ENCODE peak calls at places on chromosomes 11 and 22, in seven cellular contexts. I is GM12878, T is HCT116, Y is IMR-90, E is H1, W is K562, D is A549. R is an unnamed sample.

GRCh38 chr11:61626580-61627380 is 45.9 kb upstream of the SYT7 start:
- DNase-seq in I (no peak), T (no peak), Y (peak), E (peak), W (no peak), D (no peak), R (peak)

GRCh38 chr11:130849215-130849568 is 67.1 kb downstream of the SNX19 start:
- DNase-seq in I (no peak), T (no peak), Y (peak), E (no peak), W (no peak), D (no peak), R (no peak)

GRCh38 chr22:24247564-24248344 is 2.9 kb upstream of the GGT5 start:
- DNase-seq in I (no peak), T (peak), Y (peak), E (peak), W (peak), D (peak), R (peak)

GRCh38 chr11:64482588-64482987 is 108.4 kb upstream of the SLC22A12 start:
- DNase-seq in I (no peak), T (no peak), Y (no peak), E (peak), W (no peak), D (no peak), R (no peak)

GRCh38 chr11:132177106-132177505 is 806.7 kb downstream of the NTM start:
- DNase-seq in I (no peak), T (no peak), Y (peak), E (no peak), W (no peak), D (no peak), R (peak)

GRCh38 chr11:92324890-92325289 is 100.3 kb downstream of the FAT3 start:
- DNase-seq in I (no peak), T (no peak), Y (no peak), E (no peak), W (no peak), D (no peak), R (no peak)

GRCh38 chr11:107151579-107151978 is 133.3 kb upstream of the GUCY1A2 start:
- DNase-seq in I (no peak), T (no peak), Y (no peak), E (no peak), W (no peak), D (no peak), R (no peak)

GRCh38 chr11:19728436-19728835 is 15.8 kb downstream of the NAV2 start:
- DNase-seq in I (no peak), T (no peak), Y (peak), E (no peak), W (no peak), D (no peak), R (no peak)

GRCh38 chr22:40499187-40499753 is 128.9 kb downstream of the SGSM3 start:
- DNase-seq in I (peak), T (peak), Y (peak), E (no peak), W (peak), D (peak), R (peak)

GRCh38 chr11:57597461-57597892 is at the start of gene SERPING1:
- DNase-seq in I (no peak), T (no peak), Y (no peak), E (no peak), W (no peak), D (no peak), R (no peak)

GRCh38 chr11:20156280-20156875 is 3.9 kb downstream of the DBX1 start:
- DNase-seq in I (no peak), T (no peak), Y (no peak), E (peak), W (peak), D (no peak), R (no peak)

GRCh38 chr11:117945047-117945820 is 16.0 kb upstream of the TMPRSS13 start:
- DNase-seq in I (no peak), T (no peak), Y (no peak), E (peak), W (no peak), D (no peak), R (no peak)

GRCh38 chr22:36764060-36764459 is 11.9 kb downstream of the IFT27 start:
- DNase-seq in I (no peak), T (no peak), Y (no peak), E (no peak), W (no peak), D (no peak), R (no peak)

GRCh38 chr11:36467913-36468312 is 42.2 kb downstream of the TRAF6 start:
- DNase-seq in I (no peak), T (no peak), Y (no peak), E (no peak), W (no peak), D (no peak), R (no peak)

GRCh38 chr22:46088541-46089311 is 61.6 kb upstream of the PPARA start:
- DNase-seq in I (no peak), T (no peak), Y (peak), E (no peak), W (no peak), D (no peak), R (no peak)

GRCh38 chr22:40014661-40015255 is 20.0 kb downstream of the FAM83F start:
- DNase-seq in I (no peak), T (no peak), Y (no peak), E (no peak), W (no peak), D (no peak), R (no peak)

GRCh38 chr22:35733742-35734516 is 16.3 kb downstream of the APOL5 start:
- DNase-seq in I (no peak), T (no peak), Y (no peak), E (no peak), W (no peak), D (no peak), R (no peak)

GRCh38 chr11:119782021-119782420 is 53.0 kb upstream of the NECTIN1 start:
- DNase-seq in I (no peak), T (no peak), Y (no peak), E (no peak), W (no peak), D (no peak), R (no peak)

GRCh38 chr11:103893366-103893765 is 143.1 kb upstream of the DDI1 start:
- DNase-seq in I (no peak), T (no peak), Y (peak), E (no peak), W (no peak), D (no peak), R (no peak)

GRCh38 chr11:89458646-89459045 is 32.5 kb downstream of the NOX4 start:
- DNase-seq in I (no peak), T (no peak), Y (no peak), E (no peak), W (no peak), D (no peak), R (no peak)

GRCh38 chr11:33376331-33377099 is 119.3 kb downstream of the HIPK3 start:
- DNase-seq in I (no peak), T (no peak), Y (no peak), E (peak), W (no peak), D (no peak), R (no peak)

GRCh38 chr11:2293396-2294339 is 8.1 kb downstream of the C11orf21 start:
- DNase-seq in I (no peak), T (no peak), Y (no peak), E (peak), W (no peak), D (no peak), R (no peak)

GRCh38 chr22:47092896-47093311 is 330.5 kb downstream of the TBC1D22A start:
- DNase-seq in I (no peak), T (no peak), Y (peak), E (no peak), W (no peak), D (no peak), R (no peak)

GRCh38 chr22:33051960-33052839 is 6.0 kb downstream of the SYN3 start:
- DNase-seq in I (no peak), T (no peak), Y (no peak), E (no peak), W (no peak), D (no peak), R (peak)

GRCh38 chr11:46718155-46719019 is 626 bp upstream of the F2 start:
- DNase-seq in I (no peak), T (no peak), Y (no peak), E (peak), W (no peak), D (peak), R (peak)

GRCh38 chr11:111512296-111513239 is at the start of gene BTG4:
- DNase-seq in I (no peak), T (no peak), Y (no peak), E (peak), W (peak), D (peak), R (no peak)

GRCh38 chr11:72226701-72227100 is 2.1 kb downstream of the INPPL1 start:
- DNase-seq in I (no peak), T (no peak), Y (no peak), E (peak), W (no peak), D (no peak), R (no peak)

GRCh38 chr11:113470233-113470632 is 5.0 kb downstream of the DRD2 start:
- DNase-seq in I (no peak), T (no peak), Y (no peak), E (no peak), W (no peak), D (no peak), R (no peak)

GRCh38 chr22:27632451-27633295 is 168.9 kb downstream of the MN1 start:
- DNase-seq in I (no peak), T (no peak), Y (no peak), E (no peak), W (no peak), D (no peak), R (no peak)

GRCh38 chr11:130314184-130314748 is 451 bp downstream of the ZBTB44 start:
- DNase-seq in I (no peak), T (peak), Y (peak), E (peak), W (peak), D (peak), R (peak)

GRCh38 chr11:76766521-76766920 is 16.6 kb upstream of the TSKU start:
- DNase-seq in I (no peak), T (no peak), Y (no peak), E (no peak), W (no peak), D (no peak), R (no peak)

GRCh38 chr11:104254347-104254746 is 90.4 kb upstream of the PDGFD start:
- DNase-seq in I (no peak), T (peak), Y (no peak), E (peak), W (peak), D (no peak), R (peak)

GRCh38 chr11:1335264-1335810 is 25.9 kb upstream of the TOLLIP start:
- DNase-seq in I (no peak), T (no peak), Y (no peak), E (no peak), W (no peak), D (no peak), R (no peak)

GRCh38 chr22:22884010-22884887 is 3.4 kb upstream of the IGLL5 start:
- DNase-seq in I (no peak), T (peak), Y (peak), E (peak), W (peak), D (peak), R (peak)

GRCh38 chr11:114258696-114259095 is 37.5 kb upstream of the NNMT start:
- DNase-seq in I (no peak), T (no peak), Y (no peak), E (no peak), W (no peak), D (no peak), R (no peak)

GRCh38 chr11:94934362-94934761 is 39.0 kb downstream of the CWC15 start:
- DNase-seq in I (no peak), T (no peak), Y (peak), E (no peak), W (no peak), D (no peak), R (no peak)

GRCh38 chr11:67022341-67022933 is 497 bp upstream of the SYT12 start:
- DNase-seq in I (no peak), T (peak), Y (peak), E (no peak), W (no peak), D (no peak), R (no peak)

GRCh38 chr22:45197606-45198462 is 34.1 kb downstream of the NUP50 start:
- DNase-seq in I (no peak), T (no peak), Y (no peak), E (peak), W (no peak), D (no peak), R (no peak)

GRCh38 chr11:86414032-86414431 is 39.3 kb downstream of the CCDC81 start:
- DNase-seq in I (no peak), T (no peak), Y (no peak), E (no peak), W (no peak), D (no peak), R (no peak)

DNA sequence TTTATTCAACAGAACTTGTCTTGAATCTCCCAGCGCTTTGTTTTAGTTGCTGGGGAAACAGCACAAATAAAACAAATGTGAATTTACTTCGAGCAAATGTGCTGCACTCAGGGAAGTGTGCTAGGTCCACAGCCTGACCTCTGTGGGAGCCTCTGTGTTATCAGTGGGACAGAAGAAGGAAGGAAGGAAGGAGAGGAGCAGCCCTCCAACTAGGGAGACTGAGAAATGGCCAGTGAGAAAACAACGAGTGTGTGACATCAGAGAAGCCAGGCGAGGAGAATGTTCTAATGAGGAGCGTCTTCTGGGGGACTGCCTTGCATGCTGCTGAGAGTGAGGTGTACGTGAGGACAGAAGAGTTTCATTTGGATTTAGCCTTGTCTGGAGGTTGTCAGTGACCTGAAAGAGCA is 42.7 kb downstream of the PPP6R3 start:
- DNase-seq in I (no peak), T (no peak), Y (peak), E (no peak), W (no peak), D (no peak), R (no peak)
- TF ChIP-seq CEBPB in I (no peak), T (no peak), Y (no peak), E (no peak), W (no peak), D (no peak), R (no peak)

GRCh38 chr11:100629671-100630070 is 57.4 kb upstream of the ARHGAP42 start:
- DNase-seq in I (no peak), T (no peak), Y (no peak), E (no peak), W (no peak), D (no peak), R (no peak)
- TF ChIP-seq CEBPB in I (no peak), T (no peak), Y (no peak), E (no peak), W (no peak), D (no peak), R (no peak)

GRCh38 chr11:16859651-16860050 is 121.2 kb downstream of the C11orf58 start:
- DNase-seq in I (no peak), T (no peak), Y (no peak), E (no peak), W (no peak), D (no peak), R (no peak)

GRCh38 chr11:16861867-16862266 is 123.4 kb downstream of the C11orf58 start:
- DNase-seq in I (no peak), T (no peak), Y (no peak), E (no peak), W (no peak), D (no peak), R (no peak)

GRCh38 chr11:16863382-16863781 is 124.9 kb downstream of the C11orf58 start:
- DNase-seq in I (no peak), T (no peak), Y (no peak), E (no peak), W (no peak), D (no peak), R (no peak)

GRCh38 chr11:16860632-16861031 is 122.2 kb downstream of the C11orf58 start:
- DNase-seq in I (no peak), T (no peak), Y (no peak), E (no peak), W (peak), D (no peak), R (no peak)

DNA sequence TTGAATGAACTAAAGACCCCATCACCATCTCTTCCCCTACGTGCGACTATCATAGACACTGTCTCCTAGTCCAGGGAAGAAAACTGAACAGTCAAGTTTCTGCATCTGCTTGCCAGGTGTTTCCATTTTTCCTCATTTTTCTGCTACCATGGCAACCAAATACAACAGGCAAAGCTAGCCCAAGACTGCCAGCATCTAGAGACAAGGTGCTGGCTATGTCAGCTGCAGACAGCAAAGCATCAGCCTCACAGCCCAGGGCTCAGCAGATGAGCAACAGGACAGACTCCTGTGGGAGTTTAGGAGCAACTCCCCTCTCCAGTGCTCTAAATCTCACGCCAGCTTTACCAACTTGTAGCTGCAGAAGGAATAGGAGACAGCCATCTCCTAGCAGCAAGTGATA is 124.3 kb downstream of the C11orf58 start:
- DNase-seq in I (no peak), T (no peak), Y (no peak), E (no peak), W (no peak), D (no peak), R (no peak)
- TF ChIP-seq CEBPB in I (no peak), T (no peak), Y (no peak), E (no peak), W (no peak), D (no peak), R (no peak)

GRCh38 chr11:125431009-125431408 is 65.1 kb downstream of the FEZ1 start:
- DNase-seq in I (no peak), T (no peak), Y (no peak), E (no peak), W (no peak), D (no peak), R (no peak)

GRCh38 chr11:125435461-125436238 is 60.4 kb downstream of the FEZ1 start:
- DNase-seq in I (no peak), T (no peak), Y (peak), E (no peak), W (peak), D (no peak), R (no peak)

GRCh38 chr11:125429807-125430678 is 66.0 kb downstream of the FEZ1 start:
- DNase-seq in I (no peak), T (no peak), Y (no peak), E (no peak), W (no peak), D (no peak), R (no peak)

GRCh38 chr11:125431481-125431880 is 64.6 kb downstream of the FEZ1 start:
- DNase-seq in I (no peak), T (no peak), Y (no peak), E (no peak), W (no peak), D (no peak), R (no peak)

GRCh38 chr11:125433454-125434121 is 62.5 kb downstream of the FEZ1 start:
- DNase-seq in I (no peak), T (peak), Y (peak), E (peak), W (peak), D (peak), R (peak)
- TF ChIP-seq CEBPB in I (no peak), T (no peak), Y (no peak), E (no peak), W (no peak), D (no peak), R (no peak)

DNA sequence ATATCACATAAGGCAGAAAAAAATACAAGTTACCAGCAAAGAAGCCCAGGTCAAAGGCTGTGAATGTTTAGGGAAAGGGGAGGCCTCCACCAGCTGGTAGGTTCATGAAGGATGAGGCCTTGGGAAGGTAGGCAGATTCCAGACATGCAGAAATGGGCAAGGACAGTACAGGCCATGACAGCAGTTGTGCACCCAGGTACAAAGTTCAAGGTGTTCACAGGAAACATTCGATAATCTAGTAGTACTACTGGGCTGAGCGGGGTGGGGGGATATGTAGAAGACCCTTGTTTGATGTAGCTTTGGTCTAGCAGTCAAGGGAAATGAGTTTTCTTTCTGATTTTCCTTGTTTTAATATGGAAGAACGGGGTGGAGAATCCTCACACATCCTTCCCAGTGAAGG is 152.8 kb upstream of the RASSF10 start:
- DNase-seq in I (no peak), T (no peak), Y (no peak), E (no peak), W (no peak), D (no peak), R (no peak)
- TF ChIP-seq CEBPB in I (no peak), T (no peak), Y (no peak), E (no peak), W (no peak), D (no peak), R (no peak)

GRCh38 chr11:7275133-7275532 is 23.4 kb downstream of the SYT9 start:
- DNase-seq in I (no peak), T (no peak), Y (no peak), E (no peak), W (no peak), D (no peak), R (no peak)

GRCh38 chr11:7281083-7281482 is 29.4 kb downstream of the SYT9 start:
- DNase-seq in I (no peak), T (no peak), Y (no peak), E (no peak), W (no peak), D (no peak), R (peak)

GRCh38 chr11:7279676-7280075 is 28.0 kb downstream of the SYT9 start:
- DNase-seq in I (no peak), T (no peak), Y (no peak), E (no peak), W (no peak), D (no peak), R (no peak)

DNA sequence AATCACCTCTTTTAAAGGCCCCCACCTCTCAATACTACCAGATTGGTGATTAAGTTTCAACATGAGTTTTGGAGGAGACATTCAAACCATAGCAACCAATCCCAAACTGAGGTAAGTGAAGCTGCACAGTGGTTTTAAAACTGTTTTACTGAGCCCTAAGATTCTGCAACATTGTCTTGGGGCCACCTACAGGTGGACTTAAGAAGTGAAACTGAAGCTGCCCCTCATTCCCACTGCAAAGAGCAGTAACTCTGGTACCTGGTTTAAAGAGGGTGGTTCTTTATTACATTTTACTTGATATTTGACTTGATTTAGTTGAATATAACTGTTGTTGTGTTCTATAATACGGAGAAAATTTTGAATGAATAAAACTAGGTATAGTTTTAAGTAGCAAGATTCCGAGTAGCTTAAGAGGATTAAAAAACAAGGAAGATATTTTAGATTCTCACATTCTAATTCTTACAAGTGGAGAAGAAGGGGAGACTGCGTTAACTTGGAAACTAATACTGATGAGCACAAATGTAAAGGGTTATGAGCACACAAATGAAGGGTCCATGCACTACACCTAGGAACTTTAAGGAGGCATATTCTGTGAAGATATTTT is 26.7 kb downstream of the SYT9 start:
- DNase-seq in I (no peak), T (peak), Y (peak), E (no peak), W (peak), D (peak), R (peak)
- TF ChIP-seq CEBPB in I (no peak), T (no peak), Y (no peak), E (no peak), W (no peak), D (no peak), R (no peak)

GRCh38 chr22:49701380-49702067 is 126.1 kb downstream of the BRD1 start:
- DNase-seq in I (no peak), T (no peak), Y (no peak), E (peak), W (peak), D (no peak), R (no peak)
- TF ChIP-seq CEBPB in I (no peak), T (no peak), Y (no peak), E (no peak), W (no peak), D (no peak), R (no peak)

R was measured in HepG2.